ENCODE peak calls at places on chromosomes 11 and 22, in five cellular contexts. Q, C, X, N and P are unnamed samples.

GRCh38 chr22:21020802-21021429 is 6.0 kb downstream of the P2RX6 start:
- DNase-seq in Q (no peak), X (no peak), C (peak; percentile 56), N (no peak), P (no peak)

GRCh38 chr11:134765565-134765964 is 353.5 kb upstream of the B3GAT1 start:
- DNase-seq in N (no peak), X (no peak), C (no peak), Q (no peak), P (no peak)

GRCh38 chr22:28547132-28547842 is 132.4 kb downstream of the TTC28 start:
- DNase-seq in X (no peak), N (peak; percentile 33), Q (peak; percentile 30), C (no peak), P (no peak)

GRCh38 chr22:50016988-50017700 is 4.6 kb upstream of the IL17REL start:
- DNase-seq in X (peak; percentile 63), N (no peak), Q (no peak), C (no peak), P (peak; percentile 57)

GRCh38 chr11:111526501-111526900 is 11.9 kb downstream of the HOATZ start:
- DNase-seq in X (no peak), C (no peak), Q (peak; percentile 49), N (peak; percentile 27), P (no peak)

GRCh38 chr11:62033191-62034044 is 66.0 kb upstream of the FTH1 start:
- DNase-seq in N (no peak), Q (no peak), X (no peak), C (no peak), P (no peak)

GRCh38 chr11:44883277-44883676 is 67.4 kb downstream of the TP53I11 start:
- DNase-seq in X (peak; percentile 43), C (no peak), Q (no peak), N (no peak), P (no peak)

GRCh38 chr22:21684492-21685163 is 18.8 kb downstream of the PPIL2 start:
- DNase-seq in N (no peak), C (no peak), Q (no peak), X (no peak), P (no peak)

GRCh38 chr11:113730887-113731726 is 25.0 kb upstream of the TMPRSS5 start:
- DNase-seq in Q (peak; percentile 49), C (peak; percentile 7), N (peak; percentile 54), X (peak; percentile 45), P (no peak)

GRCh38 chr11:63738720-63739360 is 29.7 kb downstream of the ZFTA start:
- DNase-seq in C (peak; percentile 69), N (peak; percentile 87), Q (peak; percentile 83), X (peak; percentile 82), P (peak; percentile 76)

GRCh38 chr11:46696212-46696558 is 4.2 kb downstream of the ARHGAP1 start:
- DNase-seq in C (no peak), N (no peak), Q (no peak), X (no peak), P (no peak)

GRCh38 chr11:57703341-57703740 is 8.7 kb downstream of the MED19 start:
- DNase-seq in N (no peak), C (no peak), X (no peak), Q (no peak), P (no peak)

GRCh38 chr11:117822031-117822521 is 2.5 kb downstream of the FXYD2 start:
- DNase-seq in Q (no peak), N (peak; percentile 75), X (peak; percentile 49), C (peak; percentile 12), P (peak; percentile 73)

GRCh38 chr22:40276877-40277823 is 69.2 kb upstream of the ADSL start:
- DNase-seq in C (no peak), Q (no peak), X (no peak), N (no peak), P (no peak)

GRCh38 chr22:30239421-30240405 is 6.8 kb downstream of the LIF start:
- DNase-seq in X (no peak), Q (no peak), C (no peak), N (no peak), P (no peak)

GRCh38 chr11:19675397-19675796 is 37.2 kb upstream of the NAV2 start:
- DNase-seq in C (no peak), X (no peak), N (no peak), Q (no peak), P (no peak)

GRCh38 chr22:49767355-49768062 is 60.2 kb downstream of the BRD1 start:
- DNase-seq in Q (peak; percentile 55), C (peak; percentile 72), N (peak; percentile 78), X (no peak), P (peak; percentile 61)

GRCh38 chr22:20268350-20269012 is 363 bp upstream of the RTN4R start:
- DNase-seq in Q (peak; percentile 44), X (peak; percentile 75), N (peak; percentile 70), C (peak; percentile 58), P (no peak)

GRCh38 chr22:39664485-39665200 is 94.1 kb downstream of the CACNA1I start:
- DNase-seq in N (no peak), Q (no peak), X (no peak), C (no peak), P (no peak)

GRCh38 chr11:118872403-118872821 is 11.3 kb upstream of the CXCR5 start:
- DNase-seq in X (no peak), C (no peak), N (no peak), Q (no peak), P (no peak)

GRCh38 chr22:24435861-24436351 is 8.5 kb downstream of the ADORA2A start:
- DNase-seq in N (no peak), X (no peak), C (peak; percentile 24), Q (no peak), P (peak; percentile 73)

GRCh38 chr22:32473388-32473952 is 1.1 kb upstream of the FBXO7 start:
- DNase-seq in Q (peak; percentile 63), C (peak; percentile 69), X (no peak), N (peak; percentile 82), P (no peak)

GRCh38 chr22:46068908-46069481 is 81.3 kb upstream of the PPARA start:
- DNase-seq in Q (no peak), N (peak; percentile 54), C (peak; percentile 13), X (peak; percentile 26), P (peak; percentile 63)

GRCh38 chr22:19687561-19688300 is 26.6 kb upstream of the SEPTIN5 start:
- DNase-seq in C (no peak), X (no peak), N (no peak), Q (no peak), P (no peak)

GRCh38 chr11:94185387-94186084 is 56.9 kb downstream of the PANX1 start:
- DNase-seq in Q (no peak), N (no peak), C (no peak), X (no peak), P (no peak)

GRCh38 chr22:26501996-26502395 is 10.3 kb downstream of the TFIP11 start:
- DNase-seq in N (no peak), Q (no peak), X (no peak), C (no peak), P (no peak)

GRCh38 chr11:45024846-45025623 is 74.4 kb upstream of the TP53I11 start:
- DNase-seq in X (no peak), N (no peak), Q (no peak), C (no peak), P (no peak)

GRCh38 chr11:114821626-114822025 is 143.3 kb downstream of the NXPE2 start:
- DNase-seq in Q (no peak), N (no peak), X (no peak), C (no peak), P (no peak)

GRCh38 chr22:25366876-25367466 is 147.5 kb downstream of the CRYBB2 start:
- DNase-seq in Q (no peak), N (no peak), C (no peak), X (no peak), P (no peak)

GRCh38 chr11:130457909-130458729 is 9.7 kb downstream of the ADAMTS15 start:
- DNase-seq in C (no peak), Q (no peak), X (no peak), N (no peak), P (no peak)

GRCh38 chr11:15117751-15118150 is 3.0 kb downstream of the INSC start:
- DNase-seq in C (no peak), X (no peak), N (no peak), Q (no peak), P (no peak)

GRCh38 chr11:15115686-15116085 is 963 bp downstream of the INSC start:
- DNase-seq in N (no peak), Q (no peak), X (no peak), C (no peak), P (no peak)

GRCh38 chr11:15113381-15113780 is 1.3 kb upstream of the INSC start:
- DNase-seq in X (no peak), C (peak; percentile 87), Q (no peak), N (no peak), P (no peak)

GRCh38 chr11:15111215-15111614 is 3.5 kb upstream of the INSC start:
- DNase-seq in N (no peak), C (no peak), X (no peak), Q (no peak), P (no peak)

GRCh38 chr11:15114501-15115475 is at the start of gene INSC:
- DNase-seq in Q (no peak), X (no peak), N (no peak), C (no peak), P (no peak)
- H3K4me3 ChIP-seq in Q (no peak within 1 kb of the TSS), X (peak within 1 kb of the TSS; percentile 42), N (peak within 1 kb of the TSS; percentile 19), C (peak within 1 kb of the TSS; percentile 3), P (peak within 1 kb of the TSS; percentile 72)

DNA sequence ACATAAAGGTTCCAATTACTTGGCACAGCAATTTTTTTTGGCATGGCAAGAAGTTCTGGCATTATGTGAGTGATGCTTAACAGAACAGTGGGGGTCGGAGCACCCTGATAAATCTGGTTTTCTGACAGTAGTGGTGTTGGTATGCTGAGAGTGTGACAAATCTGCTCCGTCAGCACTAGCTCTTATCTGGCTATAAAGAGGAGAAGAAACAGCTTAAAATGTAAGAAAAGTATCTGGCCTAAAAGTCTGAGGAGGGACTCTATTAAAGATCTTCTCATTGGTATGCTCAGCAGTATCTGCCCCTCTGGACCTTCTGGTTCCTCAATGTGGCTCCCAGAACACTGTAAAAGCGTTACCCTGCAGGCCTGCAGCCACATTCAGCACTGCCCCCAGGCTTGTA is 137.4 kb downstream of the PLEKHA7 start:
- DNase-seq in C (no peak), Q (no peak), N (peak; percentile 27), X (no peak), P (no peak)
- H3K27ac ChIP-seq in C (no peak overlapping the region), Q (no peak overlapping the region), N (no peak overlapping the region), X (no peak overlapping the region), P (no peak overlapping the region)

GRCh38 chr22:37739000-37739399 is 42.2 kb downstream of the TRIOBP start:
- DNase-seq in X (no peak), C (no peak), N (no peak), Q (no peak), P (no peak)
- TF ChIP-seq CTCF in X (no peak), C (no peak), N (no peak), Q (no peak), P (no peak)

GRCh38 chr11:441418-442274 is at the start of gene ANO9:
- DNase-seq in Q (no peak), N (no peak), X (peak; percentile 81), C (peak; percentile 71), P (no peak)
- H3K4me3 ChIP-seq in Q (no peak within 1 kb of the TSS), N (no peak within 1 kb of the TSS), X (peak within 1 kb of the TSS; percentile 59), C (peak within 1 kb of the TSS; percentile 67), P (no peak within 1 kb of the TSS)

GRCh38 chr11:33242575-33242974 is 14.6 kb upstream of the HIPK3 start:
- DNase-seq in N (no peak), Q (no peak), X (no peak), C (no peak), P (no peak)

GRCh38 chr11:33248416-33248957 is 8.7 kb upstream of the HIPK3 start:
- DNase-seq in N (no peak), C (no peak), X (no peak), Q (no peak), P (no peak)
- H3K27ac ChIP-seq in N (no peak overlapping the region), C (no peak overlapping the region), X (no peak overlapping the region), Q (no peak overlapping the region), P (no peak overlapping the region)